ENCODE peak calls at places on chromosomes 16 and 17, in six cellular contexts. W is mesendoderm; G is CD8-positive, alpha-beta memory T cell; N is upper lobe of right lung; A is Peyer's patch; Q is OCI-LY7. B is an unnamed sample.

GRCh38 chr16:626174-626765 is 4.5 kb upstream of the WFIKKN1 start:
- DNase-seq in W (no peak), G (no peak), N (no peak), A (no peak), Q (no peak), B (no peak)

GRCh38 chr17:75048396-75048933 is 1.4 kb downstream of the KCTD2 start:
- DNase-seq in W (no peak), G (no peak), N (no peak), A (peak; percentile 46), Q (no peak), B (no peak)

GRCh38 chr17:65195716-65196115 is 58.5 kb downstream of the RGS9 start:
- DNase-seq in W (peak; percentile 28), G (no peak), N (no peak), A (no peak), Q (no peak), B (no peak)

GRCh38 chr16:763903-764750 is 3.6 kb downstream of the MSLN start:
- DNase-seq in W (no peak), G (no peak), N (no peak), A (no peak), Q (no peak), B (no peak)

GRCh38 chr17:33562792-33563191 is 269.7 kb upstream of the ASIC2 start:
- DNase-seq in W (peak; percentile 41), G (no peak), N (no peak), A (no peak), Q (no peak), B (no peak)

GRCh38 chr17:48215583-48216139 is 108.1 kb downstream of the SNX11 start:
- DNase-seq in W (peak; percentile 79), G (no peak), N (no peak), A (peak; percentile 57), Q (no peak), B (no peak)

GRCh38 chr17:3695723-3696411 is at the start of gene P2RX5:
- DNase-seq in W (peak; percentile 72), G (peak; percentile 48), N (no peak), A (peak; percentile 86), Q (peak; percentile 87), B (no peak)

GRCh38 chr16:89052191-89052787 is 41.4 kb upstream of the ACSF3 start:
- DNase-seq in W (no peak), G (no peak), N (no peak), A (no peak), Q (no peak), B (no peak)

GRCh38 chr16:86072328-86073102 is 173.6 kb downstream of the IRF8 start:
- DNase-seq in W (peak; percentile 67), G (no peak), N (no peak), A (peak; percentile 84), Q (peak; percentile 48), B (peak; percentile 44)

GRCh38 chr16:8808009-8808408 is 10.4 kb downstream of the PMM2 start:
- DNase-seq in W (no peak), G (no peak), N (no peak), A (no peak), Q (no peak), B (no peak)

GRCh38 chr16:76444823-76445222 is 167.6 kb downstream of the CNTNAP4 start:
- DNase-seq in W (no peak), G (no peak), N (no peak), A (no peak), Q (no peak), B (no peak)

GRCh38 chr16:88994704-88995103 is 17.7 kb upstream of the CBFA2T3 start:
- DNase-seq in W (no peak), G (no peak), N (no peak), A (no peak), Q (no peak), B (no peak)

DNA sequence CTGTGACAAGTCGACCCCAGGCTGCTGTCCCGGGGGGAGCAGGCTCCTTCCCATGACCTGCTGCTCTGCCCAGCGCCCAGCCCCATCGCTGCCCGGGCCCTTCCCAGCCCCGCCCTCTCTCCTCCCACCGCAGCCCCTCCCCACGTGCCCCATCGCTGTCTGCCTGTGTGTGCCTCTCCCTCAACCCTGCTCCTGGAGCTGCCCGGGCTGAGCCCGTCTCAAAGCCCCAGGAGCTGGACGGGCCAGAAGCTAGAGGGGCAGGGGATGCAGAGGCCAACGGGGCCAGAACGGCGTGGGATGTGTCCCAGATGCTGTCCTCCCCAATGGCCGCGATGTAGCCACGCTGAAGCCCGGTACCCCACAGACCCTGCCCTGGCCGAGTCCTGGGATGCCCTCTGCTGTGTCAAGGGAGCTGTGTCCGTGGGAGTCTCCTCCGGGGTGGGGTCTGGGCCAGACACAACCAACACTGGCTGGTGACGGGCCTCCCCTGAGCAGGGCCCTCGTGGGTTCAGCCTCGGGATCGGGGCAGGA is 118.2 kb upstream of the ZNF750 start:
- DNase-seq in W (no peak), G (no peak), N (peak; percentile 58), A (peak; percentile 36), Q (no peak), B (no peak)
- H3K27ac ChIP-seq in W (no peak overlapping the region), G (no peak overlapping the region), N (no peak overlapping the region), A (no peak overlapping the region), Q (no peak overlapping the region), B (no peak overlapping the region)

GRCh38 chr16:66560107-66560506 is 6.1 kb upstream of the CMTM1 start:
- DNase-seq in W (no peak), G (no peak), N (no peak), A (no peak), Q (no peak), B (no peak)

GRCh38 chr16:66562986-66563385 is 3.3 kb upstream of the CMTM1 start:
- DNase-seq in W (no peak), G (no peak), N (no peak), A (no peak), Q (no peak), B (no peak)

GRCh38 chr16:66563574-66564334 is 2.5 kb upstream of the CMTM1 start:
- DNase-seq in W (no peak), G (no peak), N (no peak), A (no peak), Q (no peak), B (no peak)

GRCh38 chr16:66562409-66562808 is 3.8 kb upstream of the CMTM1 start:
- DNase-seq in W (no peak), G (peak; percentile 16), N (no peak), A (no peak), Q (no peak), B (no peak)

DNA sequence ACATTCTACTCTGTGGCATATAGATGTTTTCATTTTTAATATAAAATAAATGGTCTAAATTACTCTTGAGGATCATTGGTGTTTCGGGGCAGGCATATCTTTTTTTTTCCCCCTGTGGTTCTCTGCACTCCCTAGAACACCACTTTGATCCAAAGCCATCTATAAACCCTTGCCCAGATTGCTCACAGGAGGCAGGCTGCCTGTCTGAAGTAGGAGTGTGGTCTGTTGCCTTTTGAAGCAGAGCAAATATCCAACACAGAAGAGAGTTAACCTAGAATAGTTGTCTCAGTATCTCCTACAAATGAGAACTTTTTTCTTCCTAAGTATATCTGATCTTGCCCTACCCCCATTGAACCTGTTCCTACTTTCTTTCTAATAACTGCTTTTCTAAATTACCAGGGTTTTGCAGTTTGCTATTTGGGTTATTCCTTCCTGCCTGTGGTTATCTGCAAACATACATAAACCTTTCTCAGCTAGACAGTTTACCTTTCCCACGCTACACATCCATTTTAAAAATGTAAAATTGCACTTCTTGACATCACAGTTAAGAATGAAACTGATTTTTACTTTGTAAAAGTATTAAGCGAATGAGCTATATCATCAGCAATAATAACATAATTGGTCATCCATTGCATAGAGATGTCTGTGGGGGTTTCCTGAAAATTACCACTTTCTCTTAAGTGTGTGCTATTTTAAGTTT is 4.7 kb upstream of the CMTM1 start:
- DNase-seq in W (no peak), G (no peak), N (no peak), A (no peak), Q (no peak), B (no peak)
- H3K27ac ChIP-seq in W (no peak overlapping the region), G (no peak overlapping the region), N (no peak overlapping the region), A (no peak overlapping the region), Q (no peak overlapping the region), B (no peak overlapping the region)

DNA sequence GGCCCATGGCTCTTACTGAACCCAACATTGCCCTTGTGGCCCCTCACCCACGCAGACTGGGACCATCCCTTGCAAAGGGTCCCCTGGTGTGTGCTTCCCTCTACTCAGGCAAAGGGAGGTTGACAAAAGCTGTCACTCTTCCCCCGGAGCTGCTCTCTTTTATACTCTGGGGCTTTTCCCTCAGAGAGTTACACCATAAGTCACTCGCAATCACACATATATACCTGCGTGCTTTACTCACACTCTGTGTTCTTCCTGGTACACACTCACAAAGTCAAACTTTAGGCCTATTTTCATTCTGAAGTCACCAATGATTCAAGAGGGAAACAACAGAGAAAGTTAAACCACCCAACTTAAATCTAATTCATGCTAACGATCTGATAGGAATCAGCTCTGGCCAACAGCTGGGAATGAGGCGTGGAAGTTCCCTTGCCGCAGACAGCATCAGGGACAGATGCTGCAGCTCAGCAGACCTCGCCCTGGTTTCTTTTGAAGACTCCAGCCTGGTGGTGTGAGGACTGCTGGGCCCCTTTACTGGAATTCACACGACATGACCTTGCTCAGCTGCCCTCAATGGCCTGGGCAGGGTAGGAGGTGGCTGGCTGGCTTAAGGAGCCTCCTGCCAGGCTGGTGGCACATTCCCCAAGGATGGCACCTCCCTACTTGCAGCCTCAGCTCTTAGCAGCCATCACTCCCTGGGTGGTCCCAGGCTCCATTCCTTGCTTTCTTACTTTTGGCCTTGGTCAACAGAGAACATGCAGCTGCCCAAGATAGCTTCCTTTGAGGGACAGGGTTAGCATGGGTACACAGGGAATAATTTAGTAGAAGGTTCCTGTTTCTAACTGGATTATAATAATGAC is 27.3 kb downstream of the HIC1 start:
- DNase-seq in W (peak; percentile 68), G (no peak), N (no peak), A (no peak), Q (no peak), B (no peak)
- H3K27ac ChIP-seq in W (no peak overlapping the region), G (no peak overlapping the region), N (peak overlapping the region; percentile 78), A (peak overlapping the region; percentile 94), Q (no peak overlapping the region), B (no peak overlapping the region)

GRCh38 chr17:59329558-59330313 is 1.7 kb upstream of the YPEL2 start:
- DNase-seq in W (peak; percentile 95), G (peak; percentile 61), N (peak; percentile 70), A (peak; percentile 76), Q (peak; percentile 79), B (no peak)

GRCh38 chr17:59330314-59330942 is 1.0 kb upstream of the YPEL2 start:
- DNase-seq in W (peak; percentile 72), G (no peak), N (peak; percentile 74), A (peak; percentile 86), Q (no peak), B (no peak)

GRCh38 chr17:59332890-59333377 is 1.5 kb downstream of the YPEL2 start:
- DNase-seq in W (no peak), G (no peak), N (no peak), A (peak; percentile 62), Q (no peak), B (peak; percentile 22)

GRCh38 chr17:59331929-59332889 is 754 bp downstream of the YPEL2 start:
- DNase-seq in W (peak; percentile 58), G (peak; percentile 13), N (peak; percentile 83), A (peak; percentile 71), Q (peak; percentile 17), B (peak; percentile 24)

GRCh38 chr17:59331129-59331928 is at the start of gene YPEL2:
- DNase-seq in W (peak; percentile 99), G (peak; percentile 86), N (peak; percentile 98), A (peak; percentile 98), Q (peak; percentile 94), B (peak; percentile 90)
- H3K27ac ChIP-seq in W (peak within 1 kb of the TSS; percentile 74), G (peak within 1 kb of the TSS; percentile 48), N (peak within 1 kb of the TSS; percentile 92), A (peak within 1 kb of the TSS; percentile 96), Q (no peak within 1 kb of the TSS), B (peak within 1 kb of the TSS; percentile 95)

DNA sequence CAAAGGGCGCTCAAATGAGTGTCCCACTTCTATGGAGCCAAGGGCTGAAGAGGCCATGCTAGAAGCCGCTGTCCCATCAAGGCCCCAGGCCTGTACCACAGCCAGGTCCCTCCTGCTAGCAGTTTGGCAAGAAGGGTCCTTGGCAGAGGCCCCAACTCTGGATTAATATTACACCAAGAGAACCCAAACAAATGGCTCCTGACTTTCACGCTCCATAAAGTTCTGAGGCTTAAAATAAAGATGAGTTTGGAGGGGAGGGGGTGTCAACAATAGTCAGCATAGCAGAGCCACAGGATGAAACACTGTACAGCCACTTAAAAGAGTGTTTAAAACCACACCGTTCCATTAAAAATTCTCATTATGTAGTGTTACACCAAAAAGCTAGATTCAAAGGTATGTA is 30.5 kb downstream of the CUEDC1 start:
- DNase-seq in W (no peak), G (no peak), N (no peak), A (no peak), Q (no peak), B (no peak)
- H3K27ac ChIP-seq in W (no peak overlapping the region), G (no peak overlapping the region), N (no peak overlapping the region), A (peak overlapping the region; percentile 57), Q (no peak overlapping the region), B (peak overlapping the region; percentile 95)

B was measured in substantia nigra.